ENCODE peak calls at places on chromosome 21, in six cellular contexts. A is transverse colon, X is uterus, T is HepG2, U is endothelial cell of umbilical vein, I is H1. B is an unnamed sample. For H3K9me3 and H3K4me1, the result is how much of the 10 kb centered on the place peaks cover.

GRCh38 chr21:28704746-28705145 is 287.9 kb downstream of the LTN1 start:
- DNase-seq in A (no peak), X (peak), T (no peak), U (no peak), I (no peak), B (peak)

GRCh38 chr21:40845621-40846020 is 1.3 kb downstream of the DSCAM start:
- DNase-seq in A (no peak), X (no peak), T (no peak), U (no peak), I (no peak), B (no peak)

GRCh38 chr21:38114717-38115333 is 142.0 kb upstream of the KCNJ15 start:
- DNase-seq in A (no peak), X (no peak), T (no peak), U (no peak), I (no peak), B (no peak)

GRCh38 chr21:44858791-44859190 is 14.7 kb downstream of the PTTG1IP start:
- DNase-seq in A (no peak), X (no peak), T (no peak), U (no peak), I (no peak), B (no peak)

GRCh38 chr21:18384771-18385170 is 18.8 kb downstream of the TMPRSS15 start:
- DNase-seq in A (no peak), X (no peak), T (no peak), U (peak), I (no peak), B (no peak)

GRCh38 chr21:33811147-33812024 is 104.2 kb downstream of the ATP5PO start:
- DNase-seq in A (no peak), X (no peak), T (no peak), U (peak), I (no peak), B (no peak)

GRCh38 chr21:44911384-44912157 is 9.1 kb downstream of the ITGB2 start:
- DNase-seq in A (peak), X (peak), T (peak), U (peak), I (no peak), B (peak)

GRCh38 chr21:28142692-28143091 is 850.0 kb downstream of the LTN1 start:
- DNase-seq in A (no peak), X (no peak), T (no peak), U (peak), I (no peak), B (no peak)

GRCh38 chr21:45336870-45337269 is 49.2 kb upstream of the POFUT2 start:
- DNase-seq in A (no peak), X (no peak), T (no peak), U (no peak), I (no peak), B (no peak)

GRCh38 chr21:26572668-26573381 is at the start of gene CYYR1:
- DNase-seq in A (no peak), X (no peak), T (no peak), U (peak), I (peak), B (no peak)

GRCh38 chr21:9839011-9839661 is 682.2 kb upstream of the TPTE start:
- DNase-seq in A (no peak), X (no peak), T (no peak), U (no peak), I (no peak), B (no peak)

DNA sequence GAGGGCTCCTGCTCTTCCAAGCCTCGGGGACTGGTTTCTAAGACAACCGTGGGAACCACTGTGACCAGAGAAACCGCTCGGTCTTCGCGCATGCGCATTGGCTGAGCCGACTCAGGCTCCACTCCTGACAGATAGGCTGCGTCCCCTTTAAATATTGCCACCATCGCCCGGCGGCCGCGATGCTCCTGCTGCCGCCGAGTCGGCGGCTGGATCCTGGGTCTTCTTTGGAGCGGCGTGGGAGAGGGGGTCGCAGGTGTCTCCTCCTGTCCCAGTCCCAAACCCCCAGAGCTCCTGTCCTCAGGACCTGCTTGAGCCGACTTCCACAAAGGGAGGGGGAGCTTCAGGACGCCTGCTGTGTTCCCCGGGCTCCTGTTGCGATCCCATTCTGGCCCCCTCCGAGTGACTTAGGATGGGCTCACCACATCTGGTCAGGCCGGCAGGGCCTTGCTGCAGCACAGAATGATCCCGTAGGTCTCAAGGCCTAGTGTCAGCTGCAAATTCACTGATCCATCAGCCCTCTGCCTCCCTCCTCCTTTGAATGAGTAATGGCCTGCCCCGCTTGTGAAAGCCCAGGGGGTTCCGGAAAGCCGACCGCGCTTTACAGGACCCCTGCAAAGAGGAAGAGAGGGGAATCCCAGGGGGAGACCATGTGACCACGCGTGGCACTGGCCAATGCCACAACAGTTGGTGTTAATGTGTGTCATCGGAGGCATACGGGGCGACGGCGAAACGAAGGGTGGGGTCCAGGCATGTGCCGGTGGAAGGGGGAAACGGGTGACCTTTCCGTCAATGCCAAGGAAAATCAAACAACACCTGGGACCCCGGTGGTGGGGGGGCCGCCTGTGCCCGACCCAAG is 683.2 kb upstream of the TPTE start:
- DNase-seq in A (no peak), X (no peak), T (no peak), U (no peak), I (no peak), B (no peak)
- H3K9me3 ChIP-seq in A (under half), X (under half), T (half or more), U (under half), I (under half), B (under half)

GRCh38 chr21:43283136-43283924 is 114.5 kb downstream of the CRYAA start:
- DNase-seq in A (no peak), X (no peak), T (no peak), U (no peak), I (no peak), B (no peak)
- H3K4me1 ChIP-seq in A (under half), X (under half), T (under half), U (under half), I (under half), B (under half)

GRCh38 chr21:34889287-34889536 is 159.9 kb downstream of the RUNX1 start:
- DNase-seq in A (peak), X (peak), T (peak), U (peak), I (no peak), B (no peak)

GRCh38 chr21:34888569-34889286 is 160.4 kb downstream of the RUNX1 start:
- DNase-seq in A (peak), X (peak), T (peak), U (peak), I (peak), B (peak)

GRCh38 chr21:34886554-34887385 is 162.3 kb downstream of the RUNX1 start:
- DNase-seq in A (peak), X (no peak), T (no peak), U (peak), I (no peak), B (peak)

GRCh38 chr21:34889537-34890257 is 159.4 kb downstream of the RUNX1 start:
- DNase-seq in A (peak), X (peak), T (peak), U (peak), I (no peak), B (peak)

DNA sequence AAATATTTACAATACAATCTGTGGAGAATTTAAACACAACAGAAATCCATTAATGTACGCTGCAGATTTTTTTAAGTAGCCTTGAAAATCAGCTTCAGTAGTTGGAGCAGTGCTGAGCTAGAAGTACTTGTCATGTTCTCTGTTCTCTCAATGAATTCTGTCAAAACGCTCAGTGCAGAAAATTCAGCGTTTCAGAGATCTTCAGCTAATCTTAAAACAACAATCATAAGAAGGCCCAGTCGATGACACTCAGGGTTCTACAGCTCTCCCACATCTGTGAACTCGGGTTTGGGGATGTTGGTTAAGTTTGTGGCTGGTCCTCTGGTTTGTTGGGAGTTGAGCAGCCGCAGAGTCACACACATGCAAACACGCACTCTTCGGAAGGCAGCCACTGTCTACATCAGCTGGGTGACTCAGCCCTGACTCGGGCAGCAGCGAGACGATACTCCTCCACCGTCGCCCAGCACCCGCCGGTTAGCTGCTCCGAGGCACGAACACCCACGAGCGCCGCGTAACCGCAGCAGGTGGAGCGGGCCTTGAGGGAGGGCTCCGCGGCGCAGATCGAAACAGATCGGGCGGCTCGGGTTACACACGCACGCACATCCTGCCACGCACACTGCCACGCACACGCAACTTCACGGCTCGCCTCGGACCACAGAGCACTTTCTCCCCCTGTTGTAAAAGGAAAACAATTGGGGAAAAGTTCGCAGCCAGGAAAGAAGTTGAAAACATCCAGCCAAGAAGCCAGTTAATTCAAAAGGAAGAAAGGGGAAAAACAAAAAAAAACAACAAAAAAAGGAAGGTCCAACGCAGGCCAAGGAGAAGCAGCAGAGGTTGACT is 161.2 kb downstream of the RUNX1 start:
- DNase-seq in A (peak), X (peak), T (peak), U (peak), I (no peak), B (peak)
- TF ChIP-seq POLR2A in A (no peak), X (no peak), T (no peak), U (no peak), I (no peak), B (no peak)

DNA sequence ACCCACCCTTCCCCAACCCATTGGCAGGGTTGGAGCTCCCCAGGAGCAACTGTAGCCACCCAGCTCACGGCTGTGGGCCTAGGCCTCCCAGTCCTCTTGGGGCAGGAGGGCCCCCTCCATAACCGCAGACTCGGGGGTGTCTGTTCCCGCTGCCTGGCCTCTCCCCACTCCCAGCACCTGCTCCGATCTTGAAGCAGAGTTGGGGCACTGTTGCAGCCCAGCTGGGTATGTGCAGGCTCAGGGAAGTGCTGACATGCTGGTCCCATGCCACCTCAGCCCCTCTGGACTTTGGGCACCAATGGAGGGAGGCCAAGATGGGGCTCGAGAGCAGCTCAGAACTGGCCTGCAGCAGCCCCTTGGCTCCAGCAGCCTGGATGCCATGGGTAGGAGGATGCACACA is 54.8 kb upstream of the KRTAP11-1 start:
- DNase-seq in A (no peak), X (no peak), T (no peak), U (no peak), I (no peak), B (no peak)
- H3K9me3 ChIP-seq in A (under half), X (under half), T (half or more), U (under half), I (under half), B (under half)

GRCh38 chr21:41874611-41875010 is 4.5 kb downstream of the PRDM15 start:
- DNase-seq in A (no peak), X (no peak), T (no peak), U (no peak), I (no peak), B (no peak)
- H3K4me1 ChIP-seq in A (under half), X (under half), T (under half), U (under half), I (under half), B (under half)

B was measured in gastrocnemius medialis.